ENCODE peak calls at places on chromosomes 11 and 22, in nine cellular contexts. K is WTC11; W is NCI-H2081; O is tibial artery; A is effector memory CD4-positive, alpha-beta T cell; S is NCI-H69; F is IMR-90; Y is GM04504; B is NCI-H510A treated with DMSO at 0.1 percent for 48 hours. L is an unnamed sample.

GRCh38 chr11:78290293-78291176 is 101.8 kb downstream of the USP35 start:
- DNase-seq in S (no peak), F (peak), A (no peak), W (no peak), Y (peak), B (no peak), O (no peak), K (no peak), L (peak)

GRCh38 chr22:22074634-22075381 is 92.2 kb upstream of the TOP3B start:
- DNase-seq in S (no peak), B (no peak), K (no peak), Y (no peak), W (no peak), O (no peak), F (no peak), A (no peak), L (no peak)

GRCh38 chr11:5791165-5791564 is at the start of gene OR52N1:
- DNase-seq in W (no peak), S (no peak), Y (no peak), O (no peak), K (no peak), A (no peak), B (no peak), F (no peak), L (no peak)

GRCh38 chr22:46572911-46573780 is 35.7 kb upstream of the CELSR1 start:
- DNase-seq in Y (no peak), F (no peak), O (no peak), B (no peak), A (no peak), K (no peak), W (no peak), S (no peak), L (no peak)

GRCh38 chr11:45154276-45154675 is 7.8 kb downstream of the PRDM11 start:
- DNase-seq in B (no peak), W (no peak), K (no peak), S (no peak), F (no peak), Y (no peak), O (peak), A (no peak), L (no peak)

GRCh38 chr11:65381721-65382035 is 768 bp downstream of the SLC25A45 start:
- DNase-seq in K (no peak), O (no peak), W (no peak), F (no peak), A (no peak), Y (peak), S (no peak), B (peak), L (no peak)

GRCh38 chr11:122642472-122642922 is 13.0 kb upstream of the UBASH3B start:
- DNase-seq in B (no peak), Y (peak), S (no peak), K (no peak), O (no peak), A (no peak), W (no peak), F (peak), L (peak)

GRCh38 chr11:16454284-16454683 is 97.9 kb upstream of the SOX6 start:
- DNase-seq in B (no peak), A (no peak), F (peak), O (no peak), K (no peak), S (no peak), W (no peak), Y (no peak), L (peak)

GRCh38 chr11:58788355-58789023 is 56.0 kb downstream of the GLYATL2 start:
- DNase-seq in Y (peak), A (no peak), F (peak), O (no peak), B (no peak), W (peak), S (peak), K (peak), L (peak)

GRCh38 chr11:35282226-35282882 is 137.0 kb downstream of the SLC1A2 start:
- DNase-seq in Y (no peak), W (no peak), O (no peak), F (peak), K (no peak), B (no peak), A (no peak), S (no peak), L (no peak)

GRCh38 chr22:29167032-29167911 is 38.4 kb upstream of the EMID1 start:
- DNase-seq in K (no peak), Y (no peak), B (no peak), A (no peak), W (no peak), F (no peak), O (peak), S (no peak), L (no peak)

GRCh38 chr11:74678591-74679512 is 52.4 kb downstream of the CHRDL2 start:
- DNase-seq in W (no peak), Y (no peak), K (no peak), B (no peak), A (no peak), O (peak), S (no peak), F (peak), L (no peak)

GRCh38 chr22:19875531-19876313 is 21.0 kb upstream of the GNB1L start:
- DNase-seq in W (no peak), A (no peak), S (no peak), K (peak), O (peak), F (no peak), Y (no peak), B (no peak), L (no peak)

GRCh38 chr11:57239348-57239747 is 2.3 kb upstream of the APLNR start:
- DNase-seq in O (no peak), W (no peak), S (no peak), B (no peak), A (no peak), Y (no peak), F (no peak), K (no peak), L (no peak)

GRCh38 chr11:11502303-11502828 is 119.4 kb downstream of the GALNT18 start:
- DNase-seq in K (no peak), Y (no peak), O (no peak), B (peak), F (no peak), W (peak), S (peak), A (no peak), L (no peak)

GRCh38 chr22:46352691-46353386 is 17.3 kb downstream of the TRMU start:
- DNase-seq in B (no peak), S (peak), W (peak), Y (no peak), O (no peak), A (no peak), K (no peak), F (peak), L (no peak)

GRCh38 chr22:45218974-45219373 is 21.7 kb downstream of the KIAA0930 start:
- DNase-seq in Y (no peak), A (no peak), W (peak), F (peak), S (peak), O (no peak), B (peak), K (no peak), L (peak)

GRCh38 chr22:23908561-23909205 is 14.5 kb downstream of the MIF start:
- DNase-seq in W (no peak), O (peak), A (no peak), B (no peak), Y (no peak), K (no peak), F (no peak), S (no peak), L (no peak)

GRCh38 chr11:85133636-85134035 is 493.5 kb downstream of the DLG2 start:
- DNase-seq in A (no peak), O (no peak), B (no peak), Y (no peak), K (no peak), F (no peak), S (no peak), W (no peak), L (no peak)

GRCh38 chr11:19777342-19778102 is 64.9 kb downstream of the NAV2 start:
- DNase-seq in K (no peak), A (no peak), O (no peak), Y (no peak), B (no peak), F (peak), W (no peak), S (peak), L (no peak)

L was measured in HS-5.